ENCODE peak calls at places on chromosomes 11 and 22, in four cellular contexts. One of them, this sample, is unnamed.
A peak's percentile ranks its signal among the peaks of the same experiment; 100 is the strongest.

GRCh38 chr11:459511-460220 is 9.6 kb downstream of the PTDSS2 start:
- DNase-seq in left lung: no peak
- DNase-seq in mesenchymal stem cell: no peak
- DNase-seq in body of pancreas: no peak
- DNase-seq in this sample: no peak

GRCh38 chr22:28051787-28052356 is 132.8 kb upstream of the PITPNB start:
- DNase-seq in left lung: peak; percentile 53
- DNase-seq in mesenchymal stem cell: peak; percentile 66
- DNase-seq in body of pancreas: peak; percentile 71
- DNase-seq in this sample: peak; percentile 51

GRCh38 chr11:129286813-129287212 is 88.8 kb upstream of the BARX2 start:
- DNase-seq in left lung: no peak
- DNase-seq in mesenchymal stem cell: peak; percentile 7
- DNase-seq in body of pancreas: no peak
- DNase-seq in this sample: no peak

GRCh38 chr11:115535781-115536180 is 31.6 kb upstream of the CADM1 start:
- DNase-seq in left lung: no peak
- DNase-seq in mesenchymal stem cell: no peak
- DNase-seq in body of pancreas: no peak
- DNase-seq in this sample: no peak

GRCh38 chr11:65503923-65504670 is 5.3 kb downstream of the MALAT1 start:
- DNase-seq in left lung: no peak
- DNase-seq in mesenchymal stem cell: peak; percentile 82
- DNase-seq in body of pancreas: no peak
- DNase-seq in this sample: no peak

GRCh38 chr22:37167981-37168647 is 18.4 kb upstream of the IL2RB start:
- DNase-seq in left lung: peak; percentile 10
- DNase-seq in mesenchymal stem cell: no peak
- DNase-seq in body of pancreas: no peak
- DNase-seq in this sample: no peak

GRCh38 chr22:47094861-47095330 is 332.4 kb downstream of the TBC1D22A start:
- DNase-seq in left lung: no peak
- DNase-seq in mesenchymal stem cell: no peak
- DNase-seq in body of pancreas: no peak
- DNase-seq in this sample: peak; percentile 9

GRCh38 chr22:39960791-39961746 is 872 bp downstream of the TMA7B start:
- DNase-seq in left lung: peak; percentile 52
- DNase-seq in mesenchymal stem cell: peak; percentile 98
- DNase-seq in body of pancreas: peak; percentile 61
- DNase-seq in this sample: peak; percentile 34

GRCh38 chr22:36762687-36763260 is 13.1 kb downstream of the IFT27 start:
- DNase-seq in left lung: peak; percentile 56
- DNase-seq in mesenchymal stem cell: peak; percentile 16
- DNase-seq in body of pancreas: no peak
- DNase-seq in this sample: no peak

GRCh38 chr11:72586591-72587090 is 87.6 kb downstream of the PDE2A start:
- DNase-seq in left lung: no peak
- DNase-seq in mesenchymal stem cell: no peak
- DNase-seq in body of pancreas: no peak
- DNase-seq in this sample: no peak

GRCh38 chr22:25806579-25806978 is 64.6 kb downstream of the MYO18B start:
- DNase-seq in left lung: no peak
- DNase-seq in mesenchymal stem cell: no peak
- DNase-seq in body of pancreas: no peak
- DNase-seq in this sample: no peak

GRCh38 chr11:68016904-68017817 is 7.0 kb downstream of the ALDH3B1 start:
- DNase-seq in left lung: peak; percentile 63
- DNase-seq in mesenchymal stem cell: no peak
- DNase-seq in body of pancreas: no peak
- DNase-seq in this sample: no peak

GRCh38 chr11:28417601-28418323 is 309.6 kb downstream of the METTL15 start:
- DNase-seq in left lung: no peak
- DNase-seq in mesenchymal stem cell: no peak
- DNase-seq in body of pancreas: no peak
- DNase-seq in this sample: no peak

GRCh38 chr11:61580292-61580888 is 486 bp downstream of the SYT7 start:
- DNase-seq in left lung: no peak
- DNase-seq in mesenchymal stem cell: no peak
- DNase-seq in body of pancreas: no peak
- DNase-seq in this sample: no peak

GRCh38 chr11:122808494-122808893 is 29.8 kb upstream of the CRTAM start:
- DNase-seq in left lung: no peak
- DNase-seq in mesenchymal stem cell: peak; percentile 27
- DNase-seq in body of pancreas: peak; percentile 22
- DNase-seq in this sample: no peak

GRCh38 chr11:35618497-35619029 is 303 bp downstream of the FJX1 start:
- DNase-seq in left lung: no peak
- DNase-seq in mesenchymal stem cell: peak; percentile 71
- DNase-seq in body of pancreas: peak; percentile 28
- DNase-seq in this sample: no peak

GRCh38 chr11:64356498-64357411 is 2.2 kb upstream of the RPS6KA4 start:
- DNase-seq in left lung: no peak
- DNase-seq in mesenchymal stem cell: peak; percentile 53
- DNase-seq in body of pancreas: peak; percentile 60
- DNase-seq in this sample: peak; percentile 53

GRCh38 chr11:45145421-45146071 is 893 bp upstream of the PRDM11 start:
- DNase-seq in left lung: peak; percentile 59
- DNase-seq in mesenchymal stem cell: peak; percentile 46
- DNase-seq in body of pancreas: peak; percentile 56
- DNase-seq in this sample: no peak

GRCh38 chr22:19143967-19144400 is 467 bp downstream of the ESS2 start:
- DNase-seq in left lung: no peak
- DNase-seq in mesenchymal stem cell: peak; percentile 45
- DNase-seq in body of pancreas: no peak
- DNase-seq in this sample: no peak

GRCh38 chr11:67271548-67272284 is 5.4 kb downstream of the GRK2 start:
- DNase-seq in left lung: peak; percentile 37
- DNase-seq in mesenchymal stem cell: no peak
- DNase-seq in body of pancreas: no peak
- DNase-seq in this sample: no peak

GRCh38 chr11:59818572-59818971 is 8.0 kb upstream of the MRPL16 start:
- DNase-seq in left lung: no peak
- DNase-seq in mesenchymal stem cell: no peak
- DNase-seq in body of pancreas: no peak
- DNase-seq in this sample: no peak

GRCh38 chr11:6557761-6558674 is 45.4 kb downstream of the RRP8 start:
- DNase-seq in left lung: no peak
- DNase-seq in mesenchymal stem cell: no peak
- DNase-seq in body of pancreas: no peak
- DNase-seq in this sample: no peak

DNA sequence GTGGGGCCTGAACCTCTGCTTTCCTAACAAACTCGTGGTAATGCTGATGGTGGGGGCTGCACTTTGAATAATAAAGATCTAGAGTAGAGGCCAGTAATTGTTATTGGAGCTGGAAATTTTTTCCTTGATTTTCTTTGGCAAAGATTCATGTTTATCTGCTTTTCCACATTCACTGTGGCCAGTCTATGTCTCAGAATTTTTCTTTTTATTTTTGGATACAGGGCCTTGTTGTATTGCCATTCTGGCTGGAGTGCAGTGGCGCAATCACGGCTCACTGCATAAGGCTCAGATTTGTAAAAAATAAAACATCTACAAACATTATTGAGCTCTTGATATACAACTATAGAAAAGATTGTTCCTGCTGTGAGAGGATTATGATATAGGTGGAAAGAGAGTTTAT is 1.6 kb downstream of the TMEM135 start:
- DNase-seq in left lung: no peak
- DNase-seq in mesenchymal stem cell: no peak
- DNase-seq in body of pancreas: no peak
- DNase-seq in this sample: no peak
- H3K4me3 ChIP-seq in left lung: peak overlapping the region; percentile 75
- H3K4me3 ChIP-seq in mesenchymal stem cell: no peak overlapping the region
- H3K4me3 ChIP-seq in body of pancreas: no peak overlapping the region
- H3K4me3 ChIP-seq in this sample: no peak overlapping the region

GRCh38 chr22:46069518-46070214 is 80.7 kb upstream of the PPARA start:
- DNase-seq in left lung: peak; percentile 88
- DNase-seq in mesenchymal stem cell: peak; percentile 28
- DNase-seq in body of pancreas: peak; percentile 96
- DNase-seq in this sample: peak; percentile 93
- H3K27me3 ChIP-seq in left lung: no peaks in the 10 kb centered on the region
- H3K27me3 ChIP-seq in mesenchymal stem cell: no peaks in the 10 kb centered on the region
- H3K27me3 ChIP-seq in body of pancreas: no peaks in the 10 kb centered on the region
- H3K27me3 ChIP-seq in this sample: no peaks in the 10 kb centered on the region

GRCh38 chr22:49018601-49019000 is 809.1 kb downstream of the BRD1 start:
- DNase-seq in left lung: no peak
- DNase-seq in mesenchymal stem cell: no peak
- DNase-seq in body of pancreas: no peak
- DNase-seq in this sample: no peak

GRCh38 chr22:49017769-49018330 is 809.8 kb downstream of the BRD1 start:
- DNase-seq in left lung: no peak
- DNase-seq in mesenchymal stem cell: no peak
- DNase-seq in body of pancreas: no peak
- DNase-seq in this sample: no peak

GRCh38 chr22:49021097-49021925 is 806.4 kb downstream of the BRD1 start:
- DNase-seq in left lung: peak; percentile 27
- DNase-seq in mesenchymal stem cell: no peak
- DNase-seq in body of pancreas: no peak
- DNase-seq in this sample: no peak

GRCh38 chr22:49020314-49020713 is 807.4 kb downstream of the BRD1 start:
- DNase-seq in left lung: no peak
- DNase-seq in mesenchymal stem cell: no peak
- DNase-seq in body of pancreas: no peak
- DNase-seq in this sample: no peak

GRCh38 chr22:49019737-49020136 is 807.9 kb downstream of the BRD1 start:
- DNase-seq in left lung: no peak
- DNase-seq in mesenchymal stem cell: no peak
- DNase-seq in body of pancreas: no peak
- DNase-seq in this sample: no peak
- H3K9me3 ChIP-seq in left lung: no peaks in the 10 kb centered on the region
- H3K9me3 ChIP-seq in mesenchymal stem cell: no peaks in the 10 kb centered on the region
- H3K9me3 ChIP-seq in body of pancreas: no peaks in the 10 kb centered on the region
- H3K9me3 ChIP-seq in this sample: no peaks in the 10 kb centered on the region

GRCh38 chr11:111515591-111515990 is 1.0 kb downstream of the HOATZ start:
- DNase-seq in left lung: no peak
- DNase-seq in mesenchymal stem cell: no peak
- DNase-seq in body of pancreas: no peak
- DNase-seq in this sample: no peak

GRCh38 chr11:111510311-111510710 is 1.9 kb downstream of the BTG4 start:
- DNase-seq in left lung: no peak
- DNase-seq in mesenchymal stem cell: no peak
- DNase-seq in body of pancreas: no peak
- DNase-seq in this sample: no peak

GRCh38 chr11:111514216-111515031 is at the start of gene HOATZ:
- DNase-seq in left lung: no peak
- DNase-seq in mesenchymal stem cell: peak; percentile 51
- DNase-seq in body of pancreas: no peak
- DNase-seq in this sample: no peak

GRCh38 chr11:111512296-111513239 is at the start of gene BTG4:
- DNase-seq in left lung: no peak
- DNase-seq in mesenchymal stem cell: peak; percentile 51
- DNase-seq in body of pancreas: no peak
- DNase-seq in this sample: peak; percentile 26

GRCh38 chr11:111513240-111513605 is 1.0 kb upstream of the BTG4 start:
- DNase-seq in left lung: no peak
- DNase-seq in mesenchymal stem cell: no peak
- DNase-seq in body of pancreas: no peak
- DNase-seq in this sample: no peak
- H3K4me3 ChIP-seq in left lung: no peak overlapping the region
- H3K4me3 ChIP-seq in mesenchymal stem cell: no peak overlapping the region
- H3K4me3 ChIP-seq in body of pancreas: no peak overlapping the region
- H3K4me3 ChIP-seq in this sample: no peak overlapping the region

DNA sequence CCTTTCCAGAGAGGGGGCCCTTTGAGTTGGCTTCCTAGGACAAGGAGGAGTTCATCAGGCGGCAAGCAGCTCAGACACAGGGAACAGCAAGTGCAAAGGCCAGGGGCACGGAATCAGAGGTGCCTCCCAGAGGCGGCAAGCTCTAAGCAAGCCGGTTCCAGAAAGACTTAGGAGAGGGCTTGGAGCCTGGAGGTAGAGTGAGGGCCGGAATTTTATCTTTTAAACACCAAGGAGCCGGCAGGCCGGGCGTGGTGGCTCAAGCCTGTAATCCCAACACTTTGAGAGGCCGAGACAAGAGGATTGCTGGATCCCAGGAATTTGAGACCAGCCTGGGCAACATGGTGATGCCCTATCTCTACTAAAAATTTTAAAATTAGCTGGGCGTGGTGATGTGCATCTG is 26.6 kb downstream of the FADD start:
- DNase-seq in left lung: no peak
- DNase-seq in mesenchymal stem cell: no peak
- DNase-seq in body of pancreas: no peak
- DNase-seq in this sample: no peak
- H3K27me3 ChIP-seq in left lung: no peaks in the 10 kb centered on the region
- H3K27me3 ChIP-seq in mesenchymal stem cell: no peaks in the 10 kb centered on the region
- H3K27me3 ChIP-seq in body of pancreas: no peaks in the 10 kb centered on the region
- H3K27me3 ChIP-seq in this sample: no peaks in the 10 kb centered on the region

GRCh38 chr22:50264946-50265669 is 3.6 kb upstream of the MAPK12 start:
- DNase-seq in left lung: no peak
- DNase-seq in mesenchymal stem cell: no peak
- DNase-seq in body of pancreas: no peak
- DNase-seq in this sample: no peak
- H3K9me3 ChIP-seq in left lung: no peaks in the 10 kb centered on the region
- H3K9me3 ChIP-seq in mesenchymal stem cell: no peaks in the 10 kb centered on the region
- H3K9me3 ChIP-seq in body of pancreas: no peaks in the 10 kb centered on the region
- H3K9me3 ChIP-seq in this sample: no peaks in the 10 kb centered on the region

DNA sequence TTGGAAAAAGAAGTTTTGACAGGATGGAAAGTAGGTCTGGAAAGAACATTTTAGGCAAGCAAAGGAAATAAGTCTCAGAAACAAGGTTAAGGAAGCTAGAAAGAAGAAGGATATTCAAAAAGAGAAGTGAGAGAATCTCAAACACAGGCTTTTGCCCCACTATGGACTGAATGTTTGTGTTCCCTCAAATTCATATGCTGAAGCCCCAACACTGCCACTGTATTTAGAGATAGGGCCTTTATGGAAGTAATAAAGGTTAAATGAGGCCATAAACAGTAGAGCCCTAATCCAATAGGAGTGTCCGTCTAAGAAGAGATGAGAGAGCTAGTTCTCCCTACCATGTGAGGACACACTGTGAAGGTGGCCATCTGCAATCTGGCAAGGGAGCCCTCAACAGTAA is 20.6 kb upstream of the RPS13 start:
- DNase-seq in left lung: no peak
- DNase-seq in mesenchymal stem cell: no peak
- DNase-seq in body of pancreas: no peak
- DNase-seq in this sample: no peak
- H3K4me3 ChIP-seq in left lung: no peak overlapping the region
- H3K4me3 ChIP-seq in mesenchymal stem cell: no peak overlapping the region
- H3K4me3 ChIP-seq in body of pancreas: no peak overlapping the region
- H3K4me3 ChIP-seq in this sample: no peak overlapping the region

This sample was measured in MG63.